ENCODE peak calls at places on chromosomes 16 and 17, in four cellular contexts. A, L, G and K are unnamed samples.

GRCh38 chr17:73255671-73256181 is 6.0 kb downstream of the CPSF4L start:
- DNase-seq in A (peak), L (peak), G (peak), K (peak)

GRCh38 chr17:28963212-28963611 is 11.9 kb upstream of the PHF12 start:
- DNase-seq in A (no peak), L (no peak), G (no peak), K (peak)

GRCh38 chr17:54099221-54099620 is 276.5 kb downstream of the KIF2B start:
- DNase-seq in A (no peak), L (no peak), G (no peak), K (no peak)

GRCh38 chr17:9517396-9517795 is 58.2 kb downstream of the STX8 start:
- DNase-seq in A (no peak), L (no peak), G (no peak), K (no peak)

GRCh38 chr17:57955183-57955952 is at the start of gene CUEDC1:
- DNase-seq in A (peak), L (no peak), G (peak), K (peak)

GRCh38 chr17:19573075-19573474 is 39.4 kb downstream of the SLC47A1 start:
- DNase-seq in A (no peak), L (no peak), G (no peak), K (peak)

GRCh38 chr16:30434852-30435251 is 5.0 kb upstream of the DCTPP1 start:
- DNase-seq in A (no peak), L (no peak), G (no peak), K (no peak)

GRCh38 chr16:83901101-83901500 is 2.2 kb downstream of the MLYCD start:
- DNase-seq in A (no peak), L (no peak), G (no peak), K (peak)

GRCh38 chr17:8108972-8109668 is 9.2 kb downstream of the ALOXE3 start:
- DNase-seq in A (no peak), L (no peak), G (no peak), K (no peak)

GRCh38 chr17:75240394-75241142 is 20.8 kb downstream of the GGA3 start:
- DNase-seq in A (peak), L (no peak), G (peak), K (peak)

GRCh38 chr17:50199651-50200446 is 1.6 kb downstream of the COL1A1 start:
- DNase-seq in A (peak), L (peak), G (peak), K (peak)

GRCh38 chr17:47857551-47858410 is 6.8 kb upstream of the SP6 start:
- DNase-seq in A (no peak), L (no peak), G (no peak), K (no peak)

GRCh38 chr17:37359682-37360188 is 16.1 kb upstream of the C17orf78 start:
- DNase-seq in A (no peak), L (peak), G (no peak), K (peak)

GRCh38 chr17:2366747-2367494 is 29.6 kb downstream of the SGSM2 start:
- DNase-seq in A (no peak), L (no peak), G (peak), K (peak)

GRCh38 chr16:51155199-51155607 is 4.1 kb upstream of the SALL1 start:
- DNase-seq in A (no peak), L (no peak), G (no peak), K (no peak)

GRCh38 chr17:2222901-2223616 is 80.5 kb downstream of the SMG6 start:
- DNase-seq in A (no peak), L (no peak), G (no peak), K (no peak)

GRCh38 chr16:85607796-85608514 is 5.2 kb upstream of the GSE1 start:
- DNase-seq in A (no peak), L (no peak), G (no peak), K (no peak)

GRCh38 chr17:63337579-63337978 is 108.5 kb downstream of the CYB561 start:
- DNase-seq in A (no peak), L (no peak), G (no peak), K (no peak)

GRCh38 chr16:38941-39892 is 14.2 kb downstream of the POLR3K start:
- DNase-seq in A (peak), L (peak), G (no peak), K (no peak)

GRCh38 chr16:27232061-27232841 is 28.9 kb downstream of the KDM8 start:
- DNase-seq in A (no peak), L (no peak), G (no peak), K (no peak)

GRCh38 chr17:40605301-40605700 is 40.0 kb upstream of the CCR7 start:
- DNase-seq in A (no peak), L (no peak), G (no peak), K (no peak)

GRCh38 chr17:35596530-35597233 is 9.6 kb downstream of the AP2B1 start:
- DNase-seq in A (no peak), L (no peak), G (no peak), K (no peak)

GRCh38 chr16:29705030-29705429 is 26.1 kb downstream of the QPRT start:
- DNase-seq in A (peak), L (no peak), G (no peak), K (no peak)

GRCh38 chr16:57531635-57532220 is 4.6 kb downstream of the CCDC102A start:
- DNase-seq in A (no peak), L (no peak), G (no peak), K (no peak)

GRCh38 chr16:19011169-19011731 is 27.5 kb downstream of the TMC7 start:
- DNase-seq in A (no peak), L (no peak), G (no peak), K (no peak)